ENCODE peak calls at places on chromosomes 6 and 20, in six cellular contexts. One of them, this sample, is unnamed.

GRCh38 chr6:162963861-162964260 is 236.1 kb downstream of the PACRG start:
- DNase-seq in ecto neural progenitor cell: no peak
- DNase-seq in NCI-H460: no peak
- DNase-seq in HepG2: no peak
- DNase-seq in stimulated activated CD4-positive, alpha-beta T cell treated with anti-CD3 and anti-CD28 coated beads, Interleukin-2, amount 100 ng/mL, for 48 hours: no peak
- DNase-seq in mucosa of descending colon: no peak
- DNase-seq in this sample: no peak

GRCh38 chr6:72350256-72350875 is 271.5 kb upstream of the KCNQ5 start:
- DNase-seq in ecto neural progenitor cell: no peak
- DNase-seq in mucosa of descending colon: no peak
- DNase-seq in stimulated activated CD4-positive, alpha-beta T cell treated with anti-CD3 and anti-CD28 coated beads, Interleukin-2, amount 100 ng/mL, for 48 hours: no peak
- DNase-seq in HepG2: no peak
- DNase-seq in NCI-H460: no peak
- DNase-seq in this sample: no peak

GRCh38 chr6:105793132-105793531 is 293.0 kb upstream of the PRDM1 start:
- DNase-seq in ecto neural progenitor cell: no peak
- DNase-seq in NCI-H460: no peak
- DNase-seq in mucosa of descending colon: peak; percentile 19
- DNase-seq in stimulated activated CD4-positive, alpha-beta T cell treated with anti-CD3 and anti-CD28 coated beads, Interleukin-2, amount 100 ng/mL, for 48 hours: no peak
- DNase-seq in HepG2: no peak
- DNase-seq in this sample: no peak

GRCh38 chr6:45651301-45651700 is 273.6 kb upstream of the SUPT3H start:
- DNase-seq in mucosa of descending colon: no peak
- DNase-seq in NCI-H460: no peak
- DNase-seq in stimulated activated CD4-positive, alpha-beta T cell treated with anti-CD3 and anti-CD28 coated beads, Interleukin-2, amount 100 ng/mL, for 48 hours: no peak
- DNase-seq in ecto neural progenitor cell: no peak
- DNase-seq in HepG2: no peak
- DNase-seq in this sample: no peak

GRCh38 chr6:129513471-129513870 is 196.5 kb downstream of the ARHGAP18 start:
- DNase-seq in NCI-H460: no peak
- DNase-seq in mucosa of descending colon: no peak
- DNase-seq in stimulated activated CD4-positive, alpha-beta T cell treated with anti-CD3 and anti-CD28 coated beads, Interleukin-2, amount 100 ng/mL, for 48 hours: no peak
- DNase-seq in HepG2: no peak
- DNase-seq in ecto neural progenitor cell: no peak
- DNase-seq in this sample: no peak

GRCh38 chr20:43942661-43943285 is 28.1 kb downstream of the TOX2 start:
- DNase-seq in NCI-H460: no peak
- DNase-seq in HepG2: no peak
- DNase-seq in mucosa of descending colon: no peak
- DNase-seq in stimulated activated CD4-positive, alpha-beta T cell treated with anti-CD3 and anti-CD28 coated beads, Interleukin-2, amount 100 ng/mL, for 48 hours: no peak
- DNase-seq in ecto neural progenitor cell: no peak
- DNase-seq in this sample: no peak

GRCh38 chr6:3456395-3456767 is 469 bp downstream of the SLC22A23 start:
- DNase-seq in ecto neural progenitor cell: no peak
- DNase-seq in NCI-H460: no peak
- DNase-seq in mucosa of descending colon: no peak
- DNase-seq in HepG2: no peak
- DNase-seq in stimulated activated CD4-positive, alpha-beta T cell treated with anti-CD3 and anti-CD28 coated beads, Interleukin-2, amount 100 ng/mL, for 48 hours: no peak
- DNase-seq in this sample: no peak

GRCh38 chr6:1613631-1614447 is 4.1 kb downstream of the FOXC1 start:
- DNase-seq in NCI-H460: no peak
- DNase-seq in ecto neural progenitor cell: peak; percentile 82
- DNase-seq in stimulated activated CD4-positive, alpha-beta T cell treated with anti-CD3 and anti-CD28 coated beads, Interleukin-2, amount 100 ng/mL, for 48 hours: no peak
- DNase-seq in mucosa of descending colon: no peak
- DNase-seq in HepG2: no peak
- DNase-seq in this sample: no peak

GRCh38 chr20:14992071-14992654 is 654.8 kb upstream of the FLRT3 start:
- DNase-seq in stimulated activated CD4-positive, alpha-beta T cell treated with anti-CD3 and anti-CD28 coated beads, Interleukin-2, amount 100 ng/mL, for 48 hours: no peak
- DNase-seq in mucosa of descending colon: no peak
- DNase-seq in HepG2: peak; percentile 80
- DNase-seq in NCI-H460: peak; percentile 36
- DNase-seq in ecto neural progenitor cell: no peak
- DNase-seq in this sample: no peak